ENCODE peak calls at places on chromosomes 13 and 19, in eight cellular contexts. One of them, this sample, is unnamed.

GRCh38 chr13:49216334-49216733 is 3.8 kb upstream of the MLNR start:
- DNase-seq in IMR-90: no peak
- DNase-seq in activated T-helper 2 cell treated with anti-CD3 and anti-CD28 coated beads, Interferon-gamma antibody, Interleukin-2, Interleukin-4, amounts not matched to agents 10 μg/mL and 5 μg/mL and 100 μg/mL, durations not matched to agents 14 hours and 24 hours and 36 hours: no peak
- DNase-seq in T-helper 1 cell: no peak
- DNase-seq in HCEC 1CT: no peak
- DNase-seq in tibial nerve: no peak
- DNase-seq in fibroblast of mammary gland: no peak
- DNase-seq in GOT3: no peak
- DNase-seq in this sample: no peak

GRCh38 chr19:3073159-3073563 is 10.9 kb upstream of the TLE5 start:
- DNase-seq in IMR-90: peak; percentile 68
- DNase-seq in activated T-helper 2 cell treated with anti-CD3 and anti-CD28 coated beads, Interferon-gamma antibody, Interleukin-2, Interleukin-4, amounts not matched to agents 10 μg/mL and 5 μg/mL and 100 μg/mL, durations not matched to agents 14 hours and 24 hours and 36 hours: no peak
- DNase-seq in GOT3: no peak
- DNase-seq in fibroblast of mammary gland: peak; percentile 72
- DNase-seq in T-helper 1 cell: no peak
- DNase-seq in tibial nerve: no peak
- DNase-seq in HCEC 1CT: peak; percentile 87
- DNase-seq in this sample: no peak

GRCh38 chr13:73223372-73223781 is 164.6 kb downstream of the KLF5 start:
- DNase-seq in tibial nerve: no peak
- DNase-seq in fibroblast of mammary gland: no peak
- DNase-seq in IMR-90: no peak
- DNase-seq in GOT3: no peak
- DNase-seq in activated T-helper 2 cell treated with anti-CD3 and anti-CD28 coated beads, Interferon-gamma antibody, Interleukin-2, Interleukin-4, amounts not matched to agents 10 μg/mL and 5 μg/mL and 100 μg/mL, durations not matched to agents 14 hours and 24 hours and 36 hours: peak; percentile 22
- DNase-seq in T-helper 1 cell: no peak
- DNase-seq in HCEC 1CT: no peak
- DNase-seq in this sample: no peak

GRCh38 chr13:23724196-23724970 is 154.2 kb downstream of the TNFRSF19 start:
- DNase-seq in T-helper 1 cell: no peak
- DNase-seq in activated T-helper 2 cell treated with anti-CD3 and anti-CD28 coated beads, Interferon-gamma antibody, Interleukin-2, Interleukin-4, amounts not matched to agents 10 μg/mL and 5 μg/mL and 100 μg/mL, durations not matched to agents 14 hours and 24 hours and 36 hours: no peak
- DNase-seq in IMR-90: peak; percentile 71
- DNase-seq in HCEC 1CT: peak; percentile 7
- DNase-seq in GOT3: no peak
- DNase-seq in fibroblast of mammary gland: peak; percentile 74
- DNase-seq in tibial nerve: no peak
- DNase-seq in this sample: no peak

GRCh38 chr13:46352810-46353209 is 34.2 kb downstream of the RUBCNL start:
- DNase-seq in T-helper 1 cell: no peak
- DNase-seq in GOT3: no peak
- DNase-seq in fibroblast of mammary gland: no peak
- DNase-seq in activated T-helper 2 cell treated with anti-CD3 and anti-CD28 coated beads, Interferon-gamma antibody, Interleukin-2, Interleukin-4, amounts not matched to agents 10 μg/mL and 5 μg/mL and 100 μg/mL, durations not matched to agents 14 hours and 24 hours and 36 hours: no peak
- DNase-seq in HCEC 1CT: no peak
- DNase-seq in IMR-90: no peak
- DNase-seq in tibial nerve: no peak
- DNase-seq in this sample: no peak

GRCh38 chr19:48413879-48414623 is 20.6 kb downstream of the GRIN2D start:
- DNase-seq in IMR-90: peak; percentile 43
- DNase-seq in HCEC 1CT: no peak
- DNase-seq in GOT3: no peak
- DNase-seq in T-helper 1 cell: no peak
- DNase-seq in activated T-helper 2 cell treated with anti-CD3 and anti-CD28 coated beads, Interferon-gamma antibody, Interleukin-2, Interleukin-4, amounts not matched to agents 10 μg/mL and 5 μg/mL and 100 μg/mL, durations not matched to agents 14 hours and 24 hours and 36 hours: no peak
- DNase-seq in fibroblast of mammary gland: no peak
- DNase-seq in tibial nerve: no peak
- DNase-seq in this sample: no peak

GRCh38 chr19:5993516-5994406 is 15.8 kb upstream of the RANBP3 start:
- DNase-seq in HCEC 1CT: no peak
- DNase-seq in T-helper 1 cell: no peak
- DNase-seq in GOT3: no peak
- DNase-seq in activated T-helper 2 cell treated with anti-CD3 and anti-CD28 coated beads, Interferon-gamma antibody, Interleukin-2, Interleukin-4, amounts not matched to agents 10 μg/mL and 5 μg/mL and 100 μg/mL, durations not matched to agents 14 hours and 24 hours and 36 hours: no peak
- DNase-seq in fibroblast of mammary gland: no peak
- DNase-seq in IMR-90: no peak
- DNase-seq in tibial nerve: no peak
- DNase-seq in this sample: no peak

GRCh38 chr13:32214073-32214472 is 101.1 kb downstream of the ZAR1L start:
- DNase-seq in HCEC 1CT: no peak
- DNase-seq in IMR-90: no peak
- DNase-seq in tibial nerve: no peak
- DNase-seq in fibroblast of mammary gland: no peak
- DNase-seq in activated T-helper 2 cell treated with anti-CD3 and anti-CD28 coated beads, Interferon-gamma antibody, Interleukin-2, Interleukin-4, amounts not matched to agents 10 μg/mL and 5 μg/mL and 100 μg/mL, durations not matched to agents 14 hours and 24 hours and 36 hours: no peak
- DNase-seq in GOT3: no peak
- DNase-seq in T-helper 1 cell: no peak
- DNase-seq in this sample: no peak

GRCh38 chr13:36163809-36164308 is 32.7 kb upstream of the DCLK1 start:
- DNase-seq in IMR-90: peak; percentile 87
- DNase-seq in HCEC 1CT: no peak
- DNase-seq in T-helper 1 cell: no peak
- DNase-seq in fibroblast of mammary gland: peak; percentile 89
- DNase-seq in activated T-helper 2 cell treated with anti-CD3 and anti-CD28 coated beads, Interferon-gamma antibody, Interleukin-2, Interleukin-4, amounts not matched to agents 10 μg/mL and 5 μg/mL and 100 μg/mL, durations not matched to agents 14 hours and 24 hours and 36 hours: no peak
- DNase-seq in tibial nerve: peak; percentile 88
- DNase-seq in GOT3: peak; percentile 11
- DNase-seq in this sample: no peak

GRCh38 chr19:1864480-1865171 is 1.2 kb upstream of the KLF16 start:
- DNase-seq in HCEC 1CT: peak; percentile 64
- DNase-seq in fibroblast of mammary gland: peak; percentile 57
- DNase-seq in activated T-helper 2 cell treated with anti-CD3 and anti-CD28 coated beads, Interferon-gamma antibody, Interleukin-2, Interleukin-4, amounts not matched to agents 10 μg/mL and 5 μg/mL and 100 μg/mL, durations not matched to agents 14 hours and 24 hours and 36 hours: peak; percentile 54
- DNase-seq in IMR-90: peak; percentile 38
- DNase-seq in tibial nerve: no peak
- DNase-seq in T-helper 1 cell: peak; percentile 55
- DNase-seq in GOT3: no peak
- DNase-seq in this sample: peak; percentile 25

This sample was measured in amygdala.